ENCODE peak calls at places on chromosomes 13 and 19, in four cellular contexts. B is tibial artery, N is DMS153, E is breast epithelium. X is an unnamed sample.

GRCh38 chr13:68628994-68629393 is 1398.9 kb upstream of the PCDH9 start:
- DNase-seq in E (no peak), N (no peak), B (no peak), X (no peak)

GRCh38 chr13:73440296-73440895 is 381.6 kb downstream of the KLF5 start:
- DNase-seq in E (no peak), B (no peak), N (no peak), X (no peak)

GRCh38 chr19:6572217-6572616 is 18.7 kb downstream of the CD70 start:
- DNase-seq in N (no peak), E (no peak), B (peak), X (no peak)

GRCh38 chr19:54478677-54479266 is 5.7 kb upstream of the CDC42EP5 start:
- DNase-seq in E (no peak), B (no peak), N (no peak), X (no peak)

GRCh38 chr19:58538257-58539168 is 5.4 kb upstream of the TRIM28 start:
- DNase-seq in N (no peak), E (no peak), B (no peak), X (no peak)

GRCh38 chr19:38666662-38667448 is 19.4 kb downstream of the ACTN4 start:
- DNase-seq in N (no peak), E (peak), B (peak), X (no peak)

GRCh38 chr19:36215276-36216171 is 618 bp downstream of the ZNF146 start:
- DNase-seq in B (no peak), N (no peak), E (no peak), X (no peak)

GRCh38 chr13:30807392-30807791 is 72.0 kb downstream of the ALOX5AP start:
- DNase-seq in E (no peak), N (no peak), B (no peak), X (no peak)

GRCh38 chr19:1658446-1659433 is 6.3 kb upstream of the TCF3 start:
- DNase-seq in E (no peak), N (no peak), B (no peak), X (no peak)

GRCh38 chr19:53158119-53158656 is 665 bp downstream of the ZNF347 start:
- DNase-seq in E (peak), N (no peak), B (peak), X (no peak)

GRCh38 chr19:40682431-40682964 is 8.0 kb downstream of the NUMBL start:
- DNase-seq in B (no peak), N (no peak), E (no peak), X (no peak)

GRCh38 chr13:48158290-48158689 is 63.4 kb upstream of the MED4 start:
- DNase-seq in N (peak), B (no peak), E (no peak), X (no peak)

GRCh38 chr19:44748426-44749254 is at the start of gene BCL3:
- DNase-seq in B (peak), N (no peak), E (peak), X (no peak)

GRCh38 chr13:27704681-27705080 is 83.0 kb downstream of the POLR1D start:
- DNase-seq in N (no peak), B (no peak), E (no peak), X (no peak)

GRCh38 chr13:106533101-106533939 is 2.1 kb downstream of the EFNB2 start:
- DNase-seq in B (peak), N (peak), E (peak), X (peak)

GRCh38 chr19:33519416-33519815 is 2.2 kb downstream of the PEPD start:
- DNase-seq in B (no peak), E (no peak), N (no peak), X (no peak)

GRCh38 chr13:31267126-31267784 is 67.5 kb downstream of the B3GLCT start:
- DNase-seq in E (no peak), N (no peak), B (no peak), X (no peak)

GRCh38 chr13:45615501-45616101 is at the start of gene ERICH6B:
- DNase-seq in N (peak), B (no peak), E (no peak), X (no peak)

GRCh38 chr13:106734185-106734584 is 166.2 kb upstream of the ARGLU1 start:
- DNase-seq in N (no peak), B (no peak), E (no peak), X (no peak)